ENCODE peak calls at places on chromosomes 12 and 14, in eight cellular contexts. One of them, this sample, is unnamed.

GRCh38 chr12:18320036-18320617 is 58.8 kb downstream of the PIK3C2G start:
- DNase-seq in HepG2: peak
- DNase-seq in sigmoid colon: no peak
- DNase-seq in transverse colon: no peak
- DNase-seq in endothelial cell of umbilical vein: peak
- DNase-seq in HCT116: peak
- DNase-seq in HL-60: peak
- DNase-seq in breast epithelium: no peak
- DNase-seq in this sample: peak

GRCh38 chr12:115763376-115763775 is 514.1 kb downstream of the MED13L start:
- DNase-seq in transverse colon: no peak
- DNase-seq in HL-60: no peak
- DNase-seq in HCT116: no peak
- DNase-seq in sigmoid colon: no peak
- DNase-seq in breast epithelium: peak
- DNase-seq in HepG2: no peak
- DNase-seq in endothelial cell of umbilical vein: no peak
- DNase-seq in this sample: no peak

GRCh38 chr12:89756638-89757321 is 48.1 kb upstream of the ATP2B1 start:
- DNase-seq in HCT116: peak
- DNase-seq in breast epithelium: no peak
- DNase-seq in HL-60: peak
- DNase-seq in transverse colon: no peak
- DNase-seq in HepG2: peak
- DNase-seq in sigmoid colon: no peak
- DNase-seq in endothelial cell of umbilical vein: peak
- DNase-seq in this sample: no peak

GRCh38 chr14:60266021-60266937 is 17.3 kb downstream of the PPM1A start:
- DNase-seq in transverse colon: no peak
- DNase-seq in sigmoid colon: no peak
- DNase-seq in endothelial cell of umbilical vein: peak
- DNase-seq in HL-60: no peak
- DNase-seq in breast epithelium: no peak
- DNase-seq in HCT116: peak
- DNase-seq in HepG2: peak
- DNase-seq in this sample: no peak

GRCh38 chr12:67498981-67499380 is 149.6 kb upstream of the DYRK2 start:
- DNase-seq in HCT116: no peak
- DNase-seq in HepG2: no peak
- DNase-seq in endothelial cell of umbilical vein: no peak
- DNase-seq in breast epithelium: no peak
- DNase-seq in transverse colon: no peak
- DNase-seq in HL-60: no peak
- DNase-seq in sigmoid colon: no peak
- DNase-seq in this sample: no peak

GRCh38 chr12:125038976-125039625 is 26.1 kb upstream of the AACS start:
- DNase-seq in breast epithelium: no peak
- DNase-seq in HCT116: no peak
- DNase-seq in HL-60: no peak
- DNase-seq in transverse colon: no peak
- DNase-seq in endothelial cell of umbilical vein: no peak
- DNase-seq in HepG2: no peak
- DNase-seq in sigmoid colon: peak
- DNase-seq in this sample: no peak

GRCh38 chr12:109566424-109566823 is 6.9 kb downstream of the MMAB start:
- DNase-seq in sigmoid colon: no peak
- DNase-seq in transverse colon: no peak
- DNase-seq in endothelial cell of umbilical vein: no peak
- DNase-seq in breast epithelium: no peak
- DNase-seq in HCT116: no peak
- DNase-seq in HL-60: no peak
- DNase-seq in HepG2: no peak
- DNase-seq in this sample: no peak

GRCh38 chr12:123398177-123398916 is 14.4 kb downstream of the KMT5A start:
- DNase-seq in sigmoid colon: peak
- DNase-seq in HL-60: no peak
- DNase-seq in HepG2: no peak
- DNase-seq in breast epithelium: no peak
- DNase-seq in HCT116: no peak
- DNase-seq in endothelial cell of umbilical vein: peak
- DNase-seq in transverse colon: peak
- DNase-seq in this sample: no peak

GRCh38 chr14:55274760-55275159 is 3.5 kb downstream of the FBXO34 start:
- DNase-seq in HepG2: no peak
- DNase-seq in HL-60: no peak
- DNase-seq in breast epithelium: no peak
- DNase-seq in sigmoid colon: no peak
- DNase-seq in endothelial cell of umbilical vein: no peak
- DNase-seq in HCT116: no peak
- DNase-seq in transverse colon: no peak
- DNase-seq in this sample: no peak

GRCh38 chr12:77179515-77179914 is 114.1 kb upstream of the E2F7 start:
- DNase-seq in sigmoid colon: no peak
- DNase-seq in HL-60: no peak
- DNase-seq in breast epithelium: no peak
- DNase-seq in transverse colon: no peak
- DNase-seq in endothelial cell of umbilical vein: no peak
- DNase-seq in HepG2: no peak
- DNase-seq in HCT116: no peak
- DNase-seq in this sample: no peak

GRCh38 chr12:40915172-40915571 is 222.9 kb downstream of the CNTN1 start:
- DNase-seq in HepG2: no peak
- DNase-seq in HL-60: no peak
- DNase-seq in transverse colon: no peak
- DNase-seq in HCT116: no peak
- DNase-seq in breast epithelium: no peak
- DNase-seq in endothelial cell of umbilical vein: no peak
- DNase-seq in sigmoid colon: no peak
- DNase-seq in this sample: no peak

GRCh38 chr14:36508418-36509051 is 11.5 kb downstream of the NKX2-1 start:
- DNase-seq in transverse colon: no peak
- DNase-seq in endothelial cell of umbilical vein: no peak
- DNase-seq in HCT116: no peak
- DNase-seq in sigmoid colon: no peak
- DNase-seq in HepG2: no peak
- DNase-seq in breast epithelium: no peak
- DNase-seq in HL-60: no peak
- DNase-seq in this sample: peak

GRCh38 chr12:109535231-109535862 is 38.0 kb downstream of the MMAB start:
- DNase-seq in endothelial cell of umbilical vein: no peak
- DNase-seq in HCT116: no peak
- DNase-seq in HepG2: no peak
- DNase-seq in transverse colon: no peak
- DNase-seq in sigmoid colon: no peak
- DNase-seq in breast epithelium: no peak
- DNase-seq in HL-60: no peak
- DNase-seq in this sample: peak

GRCh38 chr14:100664234-100664633 is 62.5 kb upstream of the DLK1 start:
- DNase-seq in breast epithelium: no peak
- DNase-seq in HL-60: no peak
- DNase-seq in HepG2: no peak
- DNase-seq in transverse colon: no peak
- DNase-seq in endothelial cell of umbilical vein: no peak
- DNase-seq in HCT116: no peak
- DNase-seq in sigmoid colon: no peak
- DNase-seq in this sample: no peak

GRCh38 chr12:8559676-8560075 is 19.0 kb upstream of the CLEC4E start:
- DNase-seq in endothelial cell of umbilical vein: no peak
- DNase-seq in HL-60: no peak
- DNase-seq in HepG2: no peak
- DNase-seq in sigmoid colon: no peak
- DNase-seq in breast epithelium: no peak
- DNase-seq in transverse colon: no peak
- DNase-seq in HCT116: no peak
- DNase-seq in this sample: no peak

GRCh38 chr14:104881369-104881979 is 16.4 kb downstream of the CEP170B start:
- DNase-seq in HepG2: no peak
- DNase-seq in breast epithelium: no peak
- DNase-seq in sigmoid colon: no peak
- DNase-seq in HCT116: no peak
- DNase-seq in transverse colon: no peak
- DNase-seq in endothelial cell of umbilical vein: no peak
- DNase-seq in HL-60: no peak
- DNase-seq in this sample: peak

GRCh38 chr14:44960146-44960545 is 1.6 kb downstream of the KLHL28 start:
- DNase-seq in transverse colon: no peak
- DNase-seq in sigmoid colon: no peak
- DNase-seq in HCT116: no peak
- DNase-seq in HL-60: no peak
- DNase-seq in endothelial cell of umbilical vein: peak
- DNase-seq in breast epithelium: no peak
- DNase-seq in HepG2: no peak
- DNase-seq in this sample: no peak

GRCh38 chr14:103528158-103528511 is 861 bp upstream of the TRMT61A start:
- DNase-seq in endothelial cell of umbilical vein: no peak
- DNase-seq in HepG2: no peak
- DNase-seq in HL-60: no peak
- DNase-seq in breast epithelium: no peak
- DNase-seq in transverse colon: peak
- DNase-seq in HCT116: no peak
- DNase-seq in sigmoid colon: peak
- DNase-seq in this sample: peak

GRCh38 chr12:8890313-8891084 is 23.8 kb upstream of the PHC1 start:
- DNase-seq in HCT116: no peak
- DNase-seq in breast epithelium: no peak
- DNase-seq in HepG2: peak
- DNase-seq in sigmoid colon: no peak
- DNase-seq in HL-60: no peak
- DNase-seq in endothelial cell of umbilical vein: peak
- DNase-seq in transverse colon: peak
- DNase-seq in this sample: no peak

GRCh38 chr12:2683283-2684025 is 111.3 kb upstream of the FKBP4 start:
- DNase-seq in HepG2: no peak
- DNase-seq in breast epithelium: no peak
- DNase-seq in endothelial cell of umbilical vein: no peak
- DNase-seq in sigmoid colon: no peak
- DNase-seq in HL-60: no peak
- DNase-seq in transverse colon: peak
- DNase-seq in HCT116: no peak
- DNase-seq in this sample: peak

GRCh38 chr14:59281613-59282012 is 93.1 kb downstream of the DAAM1 start:
- DNase-seq in sigmoid colon: no peak
- DNase-seq in endothelial cell of umbilical vein: no peak
- DNase-seq in breast epithelium: no peak
- DNase-seq in HL-60: peak
- DNase-seq in transverse colon: no peak
- DNase-seq in HepG2: no peak
- DNase-seq in HCT116: no peak
- DNase-seq in this sample: no peak

GRCh38 chr12:25740617-25741016 is 187.5 kb upstream of the LMNTD1 start:
- DNase-seq in breast epithelium: no peak
- DNase-seq in HL-60: no peak
- DNase-seq in sigmoid colon: no peak
- DNase-seq in transverse colon: no peak
- DNase-seq in HepG2: no peak
- DNase-seq in HCT116: no peak
- DNase-seq in endothelial cell of umbilical vein: no peak
- DNase-seq in this sample: no peak

GRCh38 chr12:12004524-12004923 is 66.2 kb upstream of the BCL2L14 start:
- DNase-seq in HL-60: no peak
- DNase-seq in HCT116: no peak
- DNase-seq in HepG2: no peak
- DNase-seq in sigmoid colon: no peak
- DNase-seq in endothelial cell of umbilical vein: no peak
- DNase-seq in transverse colon: no peak
- DNase-seq in breast epithelium: no peak
- DNase-seq in this sample: no peak
- H3K4me3 ChIP-seq in HL-60: no peak
- H3K4me3 ChIP-seq in HCT116: no peak
- H3K4me3 ChIP-seq in HepG2: no peak
- H3K4me3 ChIP-seq in sigmoid colon: no peak
- H3K4me3 ChIP-seq in endothelial cell of umbilical vein: no peak
- H3K4me3 ChIP-seq in transverse colon: no peak
- H3K4me3 ChIP-seq in breast epithelium: no peak
- H3K4me3 ChIP-seq in this sample: no peak

DNA sequence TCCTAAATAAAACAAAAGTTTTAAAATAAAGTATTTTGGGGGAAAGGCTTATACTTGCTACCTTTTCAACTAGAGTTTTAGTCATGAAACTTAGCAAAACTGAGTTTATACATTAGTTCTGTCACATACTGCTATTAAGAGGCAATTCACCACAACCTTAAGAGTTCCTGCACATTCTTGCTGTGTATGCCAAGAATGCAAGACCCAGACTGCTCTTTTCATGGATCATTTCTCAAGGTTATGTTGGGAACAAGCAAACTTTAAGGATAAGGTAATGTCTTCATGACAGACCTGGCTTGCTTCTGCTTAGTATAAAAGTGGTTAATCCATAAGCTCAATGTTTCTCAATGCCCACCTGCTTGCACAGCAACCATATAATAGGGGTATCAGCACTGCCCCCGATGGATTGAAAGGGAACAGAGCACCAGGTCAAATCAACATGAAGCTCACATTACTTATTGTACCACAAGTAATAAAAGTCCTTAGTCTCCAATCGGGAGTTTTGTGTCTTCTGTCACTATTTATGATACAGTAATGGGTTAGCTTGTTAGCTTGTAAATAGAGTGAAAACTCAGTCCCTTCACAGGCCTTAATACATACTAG is 67.6 kb downstream of the KIF21A start:
- DNase-seq in breast epithelium: no peak
- DNase-seq in sigmoid colon: no peak
- DNase-seq in HepG2: peak
- DNase-seq in endothelial cell of umbilical vein: no peak
- DNase-seq in HCT116: peak
- DNase-seq in transverse colon: no peak
- DNase-seq in HL-60: no peak
- DNase-seq in this sample: no peak
- TF ChIP-seq CTCF in breast epithelium: no peak
- TF ChIP-seq CTCF in sigmoid colon: no peak
- TF ChIP-seq CTCF in HepG2: no peak
- TF ChIP-seq CTCF in endothelial cell of umbilical vein: no peak
- TF ChIP-seq CTCF in HCT116: peak
- TF ChIP-seq CTCF in transverse colon: no peak
- TF ChIP-seq CTCF in HL-60: no peak
- TF ChIP-seq CTCF in this sample: no peak

GRCh38 chr12:113384778-113385177 is 18.9 kb downstream of the SDS start:
- DNase-seq in sigmoid colon: no peak
- DNase-seq in HL-60: no peak
- DNase-seq in breast epithelium: no peak
- DNase-seq in HepG2: no peak
- DNase-seq in transverse colon: no peak
- DNase-seq in endothelial cell of umbilical vein: no peak
- DNase-seq in HCT116: no peak
- DNase-seq in this sample: peak
- TF ChIP-seq POLR2AphosphoS5 in sigmoid colon: no peak
- TF ChIP-seq POLR2AphosphoS5 in HL-60: no peak
- TF ChIP-seq POLR2AphosphoS5 in breast epithelium: no peak
- TF ChIP-seq POLR2AphosphoS5 in HepG2: no peak
- TF ChIP-seq POLR2AphosphoS5 in transverse colon: no peak
- TF ChIP-seq POLR2AphosphoS5 in endothelial cell of umbilical vein: no peak
- TF ChIP-seq POLR2AphosphoS5 in HCT116: no peak
- TF ChIP-seq POLR2AphosphoS5 in this sample: no peak

DNA sequence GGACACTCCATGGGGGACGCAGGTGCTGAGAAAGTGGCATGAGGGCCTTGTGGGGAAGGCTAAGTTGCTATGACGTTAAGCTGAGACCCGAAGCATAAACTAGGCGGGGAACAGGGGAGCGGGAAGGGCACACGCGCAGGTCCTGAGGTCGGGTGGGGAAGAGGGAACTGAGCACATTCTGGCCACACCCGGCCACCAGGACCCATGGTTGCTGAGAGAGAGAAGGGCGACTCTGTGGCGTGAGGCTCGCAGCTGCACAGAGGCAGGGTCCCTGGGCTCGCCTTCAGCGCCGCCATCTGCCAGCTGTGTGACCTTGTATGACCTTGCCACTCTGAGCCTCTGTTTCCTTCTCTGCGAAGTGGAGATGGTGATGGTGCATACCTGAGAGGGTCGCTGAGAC is 182.5 kb downstream of the PHETA1 start:
- DNase-seq in HepG2: no peak
- DNase-seq in breast epithelium: no peak
- DNase-seq in HL-60: no peak
- DNase-seq in endothelial cell of umbilical vein: no peak
- DNase-seq in transverse colon: no peak
- DNase-seq in sigmoid colon: no peak
- DNase-seq in HCT116: no peak
- DNase-seq in this sample: no peak
- H3K4me3 ChIP-seq in HepG2: no peak
- H3K4me3 ChIP-seq in breast epithelium: no peak
- H3K4me3 ChIP-seq in HL-60: no peak
- H3K4me3 ChIP-seq in endothelial cell of umbilical vein: no peak
- H3K4me3 ChIP-seq in transverse colon: no peak
- H3K4me3 ChIP-seq in sigmoid colon: no peak
- H3K4me3 ChIP-seq in HCT116: no peak
- H3K4me3 ChIP-seq in this sample: no peak